ENCODE peak calls at places on chromosomes 1 and 21, in nine cellular contexts. M is NCI-H2081, B is esophagus squamous epithelium, U is neural crest cell, X is anterior cingulate cortex, Y is LoVo, R is aorta, V is lung, G is A673. H is an unnamed sample.

GRCh38 chr21:25863747-25864146 is 129.0 kb downstream of the GABPA start:
- DNase-seq in M (no peak), B (no peak), U (no peak), X (no peak), Y (no peak), R (no peak), V (no peak), G (no peak), H (no peak)

GRCh38 chr1:31727195-31727594 is 23.4 kb upstream of the COL16A1 start:
- DNase-seq in M (no peak), B (no peak), U (no peak), X (no peak), Y (no peak), R (no peak), V (no peak), G (no peak), H (no peak)

GRCh38 chr1:30688920-30689794 is 34.2 kb downstream of the MATN1 start:
- DNase-seq in M (no peak), B (no peak), U (no peak), X (no peak), Y (no peak), R (no peak), V (no peak), G (no peak), H (no peak)

GRCh38 chr1:9721606-9722377 is 70.3 kb downstream of the PIK3CD start:
- DNase-seq in M (peak; percentile 9), B (no peak), U (peak; percentile 85), X (no peak), Y (no peak), R (peak; percentile 56), V (no peak), G (peak; percentile 62), H (no peak)

GRCh38 chr1:239219679-239220078 is 166.7 kb upstream of the CHRM3 start:
- DNase-seq in M (no peak), B (no peak), U (no peak), X (no peak), Y (no peak), R (no peak), V (no peak), G (no peak), H (no peak)

GRCh38 chr1:183892351-183892793 is 87.5 kb downstream of the RGL1 start:
- DNase-seq in M (no peak), B (no peak), U (no peak), X (no peak), Y (no peak), R (no peak), V (peak; percentile 66), G (no peak), H (no peak)

GRCh38 chr1:44067258-44068250 is 36.3 kb upstream of the SLC6A9 start:
- DNase-seq in M (no peak), B (no peak), U (no peak), X (no peak), Y (no peak), R (no peak), V (no peak), G (no peak), H (no peak)

GRCh38 chr21:39016740-39017315 is 166.4 kb downstream of the PSMG1 start:
- DNase-seq in M (no peak), B (no peak), U (no peak), X (no peak), Y (no peak), R (peak; percentile 66), V (no peak), G (no peak), H (no peak)

GRCh38 chr1:94820918-94821317 is 761 bp downstream of the SLC44A3 start:
- DNase-seq in M (no peak), B (no peak), U (no peak), X (no peak), Y (no peak), R (no peak), V (no peak), G (no peak), H (no peak)

GRCh38 chr1:241772932-241773500 is 75.0 kb upstream of the EXO1 start:
- DNase-seq in M (no peak), B (no peak), U (no peak), X (no peak), Y (no peak), R (no peak), V (no peak), G (no peak), H (no peak)

H was measured in Caki2.